ENCODE peak calls at places on chromosomes 7 and 10, in ten cellular contexts. V is astrocyte of the spinal cord, I is heart left ventricle, P is AG09309, Y is body of pancreas, H is heart right ventricle, X is PC-3, C is left ventricle myocardium inferior, W is GM13976, J is RWPE1. Q is an unnamed sample.

GRCh38 chr7:32673275-32673983 is 178.1 kb downstream of the AVL9 start:
- DNase-seq in V (no peak), I (no peak), P (no peak), Y (no peak), H (no peak), X (no peak), C (no peak), W (no peak), J (no peak), Q (no peak)

GRCh38 chr10:72062341-72062740 is 26.0 kb downstream of the SPOCK2 start:
- DNase-seq in V (no peak), I (no peak), P (no peak), Y (no peak), H (no peak), X (no peak), C (no peak), W (no peak), J (no peak), Q (no peak)

GRCh38 chr10:11116817-11117216 is 99.1 kb downstream of the CELF2 start:
- DNase-seq in V (no peak), I (no peak), P (no peak), Y (no peak), H (no peak), X (no peak), C (no peak), W (no peak), J (no peak), Q (no peak)

GRCh38 chr10:126421745-126422144 is 33.5 kb upstream of the ADAM12 start:
- DNase-seq in V (peak), I (no peak), P (peak), Y (no peak), H (no peak), X (peak), C (no peak), W (no peak), J (no peak), Q (no peak)

GRCh38 chr10:105509551-105509950 is 868.5 kb downstream of the SORCS3 start:
- DNase-seq in V (no peak), I (no peak), P (no peak), Y (no peak), H (no peak), X (no peak), C (no peak), W (no peak), J (peak), Q (no peak)

GRCh38 chr10:16732376-16732775 is 84.8 kb downstream of the RSU1 start:
- DNase-seq in V (peak), I (no peak), P (no peak), Y (no peak), H (no peak), X (peak), C (no peak), W (no peak), J (no peak), Q (no peak)

GRCh38 chr7:148581685-148582084 is 8.9 kb upstream of the C7orf33 start:
- DNase-seq in V (no peak), I (no peak), P (no peak), Y (no peak), H (no peak), X (no peak), C (no peak), W (no peak), J (no peak), Q (no peak)

GRCh38 chr10:19096674-19097073 is 48.1 kb downstream of the MALRD1 start:
- DNase-seq in V (no peak), I (no peak), P (no peak), Y (no peak), H (no peak), X (no peak), C (no peak), W (no peak), J (no peak), Q (no peak)

GRCh38 chr7:139709460-139709859 is 68.3 kb downstream of the HIPK2 start:
- DNase-seq in V (peak), I (no peak), P (peak), Y (no peak), H (no peak), X (no peak), C (no peak), W (no peak), J (no peak), Q (no peak)

GRCh38 chr10:75541411-75541810 is 110.0 kb downstream of the LRMDA start:
- DNase-seq in V (no peak), I (no peak), P (no peak), Y (no peak), H (no peak), X (no peak), C (no peak), W (no peak), J (no peak), Q (no peak)

GRCh38 chr7:134697487-134697886 is 50.8 kb downstream of the BPGM start:
- DNase-seq in V (no peak), I (no peak), P (no peak), Y (no peak), H (no peak), X (no peak), C (no peak), W (no peak), J (no peak), Q (no peak)

GRCh38 chr7:124723012-124723411 is 42.6 kb downstream of the GPR37 start:
- DNase-seq in V (peak), I (no peak), P (no peak), Y (no peak), H (no peak), X (peak), C (no peak), W (no peak), J (peak), Q (no peak)

GRCh38 chr10:64463406-64463805 is 942.2 kb downstream of the REEP3 start:
- DNase-seq in V (no peak), I (no peak), P (no peak), Y (no peak), H (no peak), X (no peak), C (no peak), W (no peak), J (no peak), Q (no peak)

GRCh38 chr7:93717217-93717900 is 142.8 kb upstream of the CALCR start:
- DNase-seq in V (peak), I (no peak), P (no peak), Y (no peak), H (no peak), X (peak), C (no peak), W (no peak), J (peak), Q (no peak)

GRCh38 chr7:106588576-106589494 is 72.1 kb downstream of the CCDC71L start:
- DNase-seq in V (no peak), I (no peak), P (no peak), Y (no peak), H (no peak), X (no peak), C (no peak), W (no peak), J (no peak), Q (no peak)

GRCh38 chr10:133324857-133325260 is 11.8 kb downstream of the CALY start:
- DNase-seq in V (no peak), I (no peak), P (no peak), Y (no peak), H (no peak), X (no peak), C (no peak), W (no peak), J (no peak), Q (no peak)

GRCh38 chr10:132542086-132542775 is 4.6 kb downstream of the INPP5A start:
- DNase-seq in V (no peak), I (peak), P (no peak), Y (peak), H (no peak), X (no peak), C (peak), W (peak), J (no peak), Q (no peak)

GRCh38 chr10:125389648-125390047 is 229.3 kb upstream of the CTBP2 start:
- DNase-seq in V (no peak), I (no peak), P (no peak), Y (no peak), H (no peak), X (no peak), C (no peak), W (no peak), J (no peak), Q (no peak)

GRCh38 chr10:34031410-34031809 is 696.9 kb upstream of the NRP1 start:
- DNase-seq in V (peak), I (peak), P (peak), Y (peak), H (no peak), X (peak), C (peak), W (no peak), J (no peak), Q (no peak)

GRCh38 chr7:45048748-45049147 is 40.0 kb downstream of the NACAD start:
- DNase-seq in V (no peak), I (no peak), P (no peak), Y (no peak), H (no peak), X (peak), C (no peak), W (no peak), J (no peak), Q (no peak)
- TF ChIP-seq CTCF in V (no peak), I (no peak), P (no peak), Y (no peak), H (no peak), X (no peak), C (no peak), W (no peak), J (no peak), Q (no peak)

GRCh38 chr7:7895754-7896153 is 72.8 kb upstream of the GLCCI1 start:
- DNase-seq in V (no peak), I (no peak), P (no peak), Y (peak), H (no peak), X (no peak), C (no peak), W (no peak), J (no peak), Q (no peak)
- TF ChIP-seq CTCF in V (no peak), I (no peak), P (no peak), Y (no peak), H (no peak), X (no peak), C (no peak), W (no peak), J (no peak), Q (no peak)

GRCh38 chr7:44101304-44101965 is 2.7 kb upstream of the AEBP1 start:
- DNase-seq in V (no peak), I (no peak), P (no peak), Y (no peak), H (no peak), X (no peak), C (peak), W (no peak), J (no peak), Q (no peak)

GRCh38 chr7:44100458-44101303 is 3.5 kb upstream of the AEBP1 start:
- DNase-seq in V (peak), I (peak), P (peak), Y (no peak), H (no peak), X (no peak), C (no peak), W (no peak), J (no peak), Q (no peak)

GRCh38 chr7:44098092-44099068 is 5.8 kb upstream of the AEBP1 start:
- DNase-seq in V (no peak), I (no peak), P (no peak), Y (no peak), H (no peak), X (no peak), C (no peak), W (no peak), J (no peak), Q (peak)

GRCh38 chr7:44097064-44097932 is 6.8 kb upstream of the AEBP1 start:
- DNase-seq in V (no peak), I (no peak), P (no peak), Y (no peak), H (no peak), X (no peak), C (no peak), W (peak), J (no peak), Q (peak)

GRCh38 chr7:44099669-44100068 is 4.5 kb upstream of the AEBP1 start:
- DNase-seq in V (peak), I (no peak), P (no peak), Y (no peak), H (no peak), X (no peak), C (no peak), W (no peak), J (no peak), Q (no peak)
- TF ChIP-seq CTCF in V (no peak), I (no peak), P (no peak), Y (no peak), H (no peak), X (no peak), C (no peak), W (no peak), J (no peak), Q (no peak)

DNA sequence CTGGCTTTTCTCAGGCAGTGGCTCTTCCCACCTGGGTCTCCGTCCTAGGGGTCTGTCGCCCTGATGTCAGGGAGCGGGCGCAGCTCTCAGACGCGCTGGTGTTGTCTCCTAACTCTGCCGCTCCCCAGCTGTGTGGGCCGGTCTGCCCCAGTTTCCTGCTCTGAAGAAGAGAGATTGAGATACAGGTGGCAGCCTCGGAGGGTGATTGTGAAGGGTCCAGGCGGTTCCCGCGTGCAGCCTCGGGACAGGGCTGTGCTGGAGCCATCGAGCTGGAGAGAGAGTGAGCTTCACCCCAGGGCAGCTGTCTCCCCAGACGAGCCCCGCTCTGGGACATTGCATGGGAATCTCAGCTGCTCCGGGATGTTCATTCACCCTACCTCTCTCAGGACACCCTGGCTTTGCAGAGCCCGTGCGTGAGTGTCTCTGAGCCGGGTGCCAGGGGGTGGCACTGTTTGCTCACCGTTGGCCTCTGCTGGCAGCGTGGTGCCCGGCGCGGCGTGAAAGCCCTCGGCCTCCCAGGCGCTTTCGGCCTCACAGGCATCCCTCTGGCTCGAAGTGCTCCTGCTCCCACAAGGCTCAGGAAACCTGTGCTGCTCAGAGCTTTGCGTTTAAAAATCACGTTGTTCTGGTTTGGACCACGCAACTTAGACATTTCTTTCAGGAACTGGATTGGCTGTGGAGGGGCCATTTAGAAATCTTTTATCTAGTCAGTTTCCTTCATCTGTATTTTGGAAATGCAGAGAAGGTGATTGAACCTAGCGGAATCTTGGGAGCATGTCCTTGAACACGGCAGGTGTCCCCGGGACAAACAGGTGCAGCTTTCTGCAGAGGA is 33.8 kb upstream of the ZFAND2A start:
- DNase-seq in V (peak), I (peak), P (no peak), Y (peak), H (peak), X (peak), C (peak), W (no peak), J (peak), Q (peak)
- TF ChIP-seq CTCF in V (peak), I (no peak), P (peak), Y (peak), H (no peak), X (peak), C (peak), W (no peak), J (peak), Q (peak)

DNA sequence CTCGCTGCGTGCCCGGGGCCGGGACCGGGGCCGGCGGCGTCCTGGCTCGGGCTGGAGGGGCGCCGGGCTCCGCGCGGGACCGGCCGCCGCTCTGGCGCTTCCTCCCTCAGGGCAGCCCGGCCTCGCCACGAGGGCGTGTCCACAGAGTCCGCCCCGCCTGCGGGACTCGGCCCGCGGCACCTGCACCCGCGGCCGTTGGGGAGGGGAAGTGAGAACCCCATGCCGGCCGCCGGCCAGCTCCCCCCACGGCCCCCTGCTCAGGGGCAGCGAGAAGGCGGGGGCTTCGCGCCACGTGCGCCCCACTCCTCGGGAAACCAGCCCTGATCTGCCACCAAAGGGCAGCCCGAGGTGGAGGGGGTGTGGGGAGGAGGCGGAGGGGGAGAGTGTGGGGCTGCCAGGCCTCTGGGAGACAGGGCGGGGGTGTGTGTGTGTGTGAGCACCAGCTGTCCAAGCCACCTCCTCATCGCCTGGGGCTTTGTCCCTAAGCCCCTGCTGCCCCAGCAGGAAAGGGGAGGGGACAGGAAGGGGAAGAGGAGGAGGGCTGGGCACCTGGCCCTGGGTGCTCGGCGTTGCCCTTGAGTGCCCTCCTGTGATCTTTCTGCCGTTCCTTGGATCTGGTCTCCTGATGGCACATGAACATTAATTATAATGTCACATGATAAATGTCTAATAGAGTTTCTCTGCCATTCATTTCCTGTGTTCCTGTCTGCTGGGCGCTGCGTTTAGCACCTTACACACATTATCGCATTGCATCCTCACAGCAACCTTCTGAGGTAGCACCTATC is at the start of gene PIK3AP1:
- DNase-seq in V (no peak), I (peak), P (no peak), Y (peak), H (peak), X (peak), C (peak), W (peak), J (peak), Q (peak)
- TF ChIP-seq CTCF in V (no peak), I (no peak), P (no peak), Y (no peak), H (no peak), X (no peak), C (no peak), W (no peak), J (no peak), Q (no peak)

DNA sequence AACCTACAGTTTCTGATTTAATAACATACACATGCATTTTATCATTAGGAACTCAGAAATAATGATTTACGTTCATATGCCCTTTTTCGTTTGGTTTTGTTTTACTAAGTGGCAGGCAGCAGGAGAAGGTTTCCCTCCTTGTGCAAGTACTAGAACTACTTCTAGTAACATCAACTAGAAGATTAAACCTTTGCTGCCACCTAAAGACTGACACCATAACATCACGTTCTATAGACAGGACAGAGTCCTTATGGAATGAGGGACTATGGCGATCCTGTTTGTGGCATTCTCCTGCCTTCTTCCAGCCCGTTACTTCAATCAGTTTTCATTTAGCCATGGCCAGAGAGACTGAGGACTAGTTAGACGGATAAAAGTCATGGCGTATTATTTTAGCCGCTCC is 53.2 kb downstream of the GAD2 start:
- DNase-seq in V (peak), I (no peak), P (peak), Y (no peak), H (no peak), X (peak), C (no peak), W (peak), J (peak), Q (no peak)
- TF ChIP-seq CTCF in V (no peak), I (no peak), P (peak), Y (no peak), H (no peak), X (peak), C (peak), W (no peak), J (no peak), Q (no peak)

GRCh38 chr7:31099451-31100444 is 47.6 kb downstream of the ADCYAP1R1 start:
- DNase-seq in V (no peak), I (no peak), P (no peak), Y (no peak), H (no peak), X (no peak), C (no peak), W (no peak), J (no peak), Q (no peak)

GRCh38 chr7:31102151-31102972 is 50.3 kb downstream of the ADCYAP1R1 start:
- DNase-seq in V (no peak), I (no peak), P (no peak), Y (no peak), H (no peak), X (no peak), C (no peak), W (peak), J (no peak), Q (no peak)

GRCh38 chr7:31101544-31101943 is 49.4 kb downstream of the ADCYAP1R1 start:
- DNase-seq in V (no peak), I (no peak), P (no peak), Y (no peak), H (no peak), X (no peak), C (no peak), W (peak), J (no peak), Q (no peak)

GRCh38 chr7:31100445-31100844 is 48.3 kb downstream of the ADCYAP1R1 start:
- DNase-seq in V (peak), I (no peak), P (no peak), Y (no peak), H (no peak), X (peak), C (no peak), W (no peak), J (no peak), Q (no peak)

DNA sequence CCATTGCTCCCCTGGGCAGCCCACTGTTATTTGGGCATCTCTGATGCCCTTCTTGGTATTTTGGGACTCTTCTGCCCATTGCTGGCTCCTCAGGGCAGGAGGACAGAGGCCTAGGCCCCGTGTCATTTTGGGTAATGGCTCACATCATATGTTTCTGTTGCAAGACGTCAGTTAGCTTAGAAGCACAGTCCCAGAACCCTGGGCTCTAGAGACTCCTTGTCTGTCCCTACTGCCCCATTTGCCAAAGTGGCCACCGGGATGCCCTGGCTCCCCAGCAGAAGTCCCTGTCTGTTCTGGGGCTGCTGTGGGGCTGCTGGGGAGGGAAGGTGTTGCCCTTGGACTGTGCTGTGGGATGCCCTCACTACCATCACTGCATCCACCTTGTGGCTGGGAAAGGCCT is 48.8 kb downstream of the ADCYAP1R1 start:
- DNase-seq in V (no peak), I (no peak), P (no peak), Y (no peak), H (no peak), X (no peak), C (no peak), W (peak), J (no peak), Q (no peak)
- TF ChIP-seq CTCF in V (no peak), I (no peak), P (no peak), Y (no peak), H (no peak), X (no peak), C (no peak), W (no peak), J (no peak), Q (no peak)

GRCh38 chr10:73785221-73785720 is at the start of gene ZSWIM8:
- DNase-seq in V (peak), I (peak), P (peak), Y (peak), H (peak), X (peak), C (peak), W (peak), J (peak), Q (peak)
- TF ChIP-seq CTCF in V (peak), I (no peak), P (no peak), Y (no peak), H (no peak), X (no peak), C (peak), W (no peak), J (no peak), Q (no peak)

DNA sequence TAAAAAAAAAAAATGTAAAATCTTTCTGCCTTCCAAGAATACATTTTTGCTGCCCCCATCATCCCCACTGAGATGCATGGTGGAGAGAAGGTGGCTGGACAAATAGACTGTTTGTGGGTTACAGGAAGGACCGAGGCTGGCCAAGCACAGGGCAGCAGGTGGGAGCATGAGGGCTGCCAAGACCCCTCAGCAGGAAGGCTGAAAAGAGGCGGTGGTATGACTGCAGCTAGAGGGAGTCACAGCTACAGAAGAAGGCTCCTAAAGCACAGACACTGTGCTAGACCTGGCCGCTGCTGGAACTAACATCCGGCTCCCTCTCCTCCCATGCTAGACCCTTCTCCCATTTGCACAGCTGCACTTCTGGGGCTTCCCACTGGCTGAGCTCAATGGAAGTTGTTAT is 289.6 kb downstream of the TCERG1L start:
- DNase-seq in V (no peak), I (no peak), P (no peak), Y (no peak), H (no peak), X (no peak), C (no peak), W (no peak), J (no peak), Q (no peak)
- TF ChIP-seq CTCF in V (no peak), I (no peak), P (no peak), Y (no peak), H (no peak), X (no peak), C (no peak), W (no peak), J (no peak), Q (no peak)